ENCODE peak calls at places on chromosomes 13 and 19, in seven cellular contexts. One of them, this sample, is unnamed.

GRCh38 chr13:46850214-46850613 is 46.6 kb downstream of the HTR2A start:
- DNase-seq in midbrain: no peak
- DNase-seq in activated CD4-positive, alpha-beta T cell treated with anti-CD3 and anti-CD28 coated beads for 1 hour: no peak
- DNase-seq in cardiac fibroblast: no peak
- DNase-seq in ascending aorta: no peak
- DNase-seq in cardiac muscle cell: no peak
- DNase-seq in stimulated activated CD8-positive, alpha-beta memory T cell treated with anti-CD3 and anti-CD28 coated beads, Interleukin-4, amount 100 ng/mL, for 1 hour: no peak
- DNase-seq in this sample: no peak

GRCh38 chr19:28642787-28643186 is 570.2 kb downstream of the UQCRFS1 start:
- DNase-seq in stimulated activated CD8-positive, alpha-beta memory T cell treated with anti-CD3 and anti-CD28 coated beads, Interleukin-4, amount 100 ng/mL, for 1 hour: no peak
- DNase-seq in cardiac fibroblast: no peak
- DNase-seq in ascending aorta: no peak
- DNase-seq in midbrain: no peak
- DNase-seq in cardiac muscle cell: no peak
- DNase-seq in activated CD4-positive, alpha-beta T cell treated with anti-CD3 and anti-CD28 coated beads for 1 hour: no peak
- DNase-seq in this sample: no peak

GRCh38 chr13:70905035-70905434 is 796.8 kb upstream of the KLHL1 start:
- DNase-seq in midbrain: no peak
- DNase-seq in activated CD4-positive, alpha-beta T cell treated with anti-CD3 and anti-CD28 coated beads for 1 hour: no peak
- DNase-seq in stimulated activated CD8-positive, alpha-beta memory T cell treated with anti-CD3 and anti-CD28 coated beads, Interleukin-4, amount 100 ng/mL, for 1 hour: no peak
- DNase-seq in ascending aorta: no peak
- DNase-seq in cardiac muscle cell: peak
- DNase-seq in cardiac fibroblast: peak
- DNase-seq in this sample: no peak

GRCh38 chr13:77511552-77511951 is 24.0 kb upstream of the SCEL start:
- DNase-seq in stimulated activated CD8-positive, alpha-beta memory T cell treated with anti-CD3 and anti-CD28 coated beads, Interleukin-4, amount 100 ng/mL, for 1 hour: no peak
- DNase-seq in activated CD4-positive, alpha-beta T cell treated with anti-CD3 and anti-CD28 coated beads for 1 hour: no peak
- DNase-seq in midbrain: no peak
- DNase-seq in cardiac muscle cell: no peak
- DNase-seq in ascending aorta: no peak
- DNase-seq in cardiac fibroblast: peak
- DNase-seq in this sample: no peak

GRCh38 chr13:73394066-73394465 is 335.3 kb downstream of the KLF5 start:
- DNase-seq in activated CD4-positive, alpha-beta T cell treated with anti-CD3 and anti-CD28 coated beads for 1 hour: no peak
- DNase-seq in stimulated activated CD8-positive, alpha-beta memory T cell treated with anti-CD3 and anti-CD28 coated beads, Interleukin-4, amount 100 ng/mL, for 1 hour: no peak
- DNase-seq in ascending aorta: no peak
- DNase-seq in cardiac fibroblast: no peak
- DNase-seq in midbrain: no peak
- DNase-seq in cardiac muscle cell: no peak
- DNase-seq in this sample: no peak

GRCh38 chr13:91133941-91134772 is 213.3 kb upstream of the MIR17HG start:
- DNase-seq in cardiac fibroblast: peak
- DNase-seq in activated CD4-positive, alpha-beta T cell treated with anti-CD3 and anti-CD28 coated beads for 1 hour: no peak
- DNase-seq in midbrain: peak
- DNase-seq in cardiac muscle cell: peak
- DNase-seq in ascending aorta: no peak
- DNase-seq in stimulated activated CD8-positive, alpha-beta memory T cell treated with anti-CD3 and anti-CD28 coated beads, Interleukin-4, amount 100 ng/mL, for 1 hour: no peak
- DNase-seq in this sample: no peak

GRCh38 chr19:18650468-18651001 is 13.7 kb downstream of the KLHL26 start:
- DNase-seq in midbrain: no peak
- DNase-seq in cardiac muscle cell: peak
- DNase-seq in cardiac fibroblast: peak
- DNase-seq in stimulated activated CD8-positive, alpha-beta memory T cell treated with anti-CD3 and anti-CD28 coated beads, Interleukin-4, amount 100 ng/mL, for 1 hour: no peak
- DNase-seq in ascending aorta: peak
- DNase-seq in activated CD4-positive, alpha-beta T cell treated with anti-CD3 and anti-CD28 coated beads for 1 hour: no peak
- DNase-seq in this sample: no peak

GRCh38 chr19:17114414-17114831 is 38.8 kb downstream of the MYO9B start:
- DNase-seq in stimulated activated CD8-positive, alpha-beta memory T cell treated with anti-CD3 and anti-CD28 coated beads, Interleukin-4, amount 100 ng/mL, for 1 hour: no peak
- DNase-seq in cardiac fibroblast: no peak
- DNase-seq in activated CD4-positive, alpha-beta T cell treated with anti-CD3 and anti-CD28 coated beads for 1 hour: no peak
- DNase-seq in midbrain: no peak
- DNase-seq in cardiac muscle cell: no peak
- DNase-seq in ascending aorta: no peak
- DNase-seq in this sample: no peak

GRCh38 chr13:27055501-27055900 is 116.1 kb downstream of the USP12 start:
- DNase-seq in cardiac fibroblast: no peak
- DNase-seq in cardiac muscle cell: no peak
- DNase-seq in midbrain: no peak
- DNase-seq in ascending aorta: no peak
- DNase-seq in activated CD4-positive, alpha-beta T cell treated with anti-CD3 and anti-CD28 coated beads for 1 hour: no peak
- DNase-seq in stimulated activated CD8-positive, alpha-beta memory T cell treated with anti-CD3 and anti-CD28 coated beads, Interleukin-4, amount 100 ng/mL, for 1 hour: no peak
- DNase-seq in this sample: no peak

GRCh38 chr19:14758816-14759215 is 19.5 kb downstream of the ADGRE2 start:
- DNase-seq in stimulated activated CD8-positive, alpha-beta memory T cell treated with anti-CD3 and anti-CD28 coated beads, Interleukin-4, amount 100 ng/mL, for 1 hour: no peak
- DNase-seq in midbrain: no peak
- DNase-seq in cardiac muscle cell: no peak
- DNase-seq in ascending aorta: no peak
- DNase-seq in cardiac fibroblast: no peak
- DNase-seq in activated CD4-positive, alpha-beta T cell treated with anti-CD3 and anti-CD28 coated beads for 1 hour: no peak
- DNase-seq in this sample: no peak

GRCh38 chr19:14686411-14686810 is 3.4 kb upstream of the ZNF333 start:
- DNase-seq in activated CD4-positive, alpha-beta T cell treated with anti-CD3 and anti-CD28 coated beads for 1 hour: no peak
- DNase-seq in cardiac fibroblast: peak
- DNase-seq in midbrain: no peak
- DNase-seq in stimulated activated CD8-positive, alpha-beta memory T cell treated with anti-CD3 and anti-CD28 coated beads, Interleukin-4, amount 100 ng/mL, for 1 hour: no peak
- DNase-seq in ascending aorta: no peak
- DNase-seq in cardiac muscle cell: peak
- DNase-seq in this sample: no peak

GRCh38 chr13:33349314-33349995 is 63.9 kb upstream of the STARD13 start:
- DNase-seq in activated CD4-positive, alpha-beta T cell treated with anti-CD3 and anti-CD28 coated beads for 1 hour: no peak
- DNase-seq in ascending aorta: peak
- DNase-seq in stimulated activated CD8-positive, alpha-beta memory T cell treated with anti-CD3 and anti-CD28 coated beads, Interleukin-4, amount 100 ng/mL, for 1 hour: no peak
- DNase-seq in cardiac fibroblast: peak
- DNase-seq in cardiac muscle cell: no peak
- DNase-seq in midbrain: no peak
- DNase-seq in this sample: no peak

GRCh38 chr13:44955421-44955820 is 33.9 kb downstream of the NUFIP1 start:
- DNase-seq in stimulated activated CD8-positive, alpha-beta memory T cell treated with anti-CD3 and anti-CD28 coated beads, Interleukin-4, amount 100 ng/mL, for 1 hour: no peak
- DNase-seq in midbrain: no peak
- DNase-seq in cardiac muscle cell: peak
- DNase-seq in cardiac fibroblast: no peak
- DNase-seq in ascending aorta: no peak
- DNase-seq in activated CD4-positive, alpha-beta T cell treated with anti-CD3 and anti-CD28 coated beads for 1 hour: no peak
- DNase-seq in this sample: no peak

GRCh38 chr13:43544011-43544410 is 242.8 kb downstream of the ENOX1 start:
- DNase-seq in midbrain: no peak
- DNase-seq in ascending aorta: no peak
- DNase-seq in stimulated activated CD8-positive, alpha-beta memory T cell treated with anti-CD3 and anti-CD28 coated beads, Interleukin-4, amount 100 ng/mL, for 1 hour: no peak
- DNase-seq in cardiac muscle cell: peak
- DNase-seq in cardiac fibroblast: peak
- DNase-seq in activated CD4-positive, alpha-beta T cell treated with anti-CD3 and anti-CD28 coated beads for 1 hour: no peak
- DNase-seq in this sample: no peak

GRCh38 chr13:105737688-105738087 is 797.8 kb downstream of the EFNB2 start:
- DNase-seq in cardiac muscle cell: no peak
- DNase-seq in cardiac fibroblast: no peak
- DNase-seq in activated CD4-positive, alpha-beta T cell treated with anti-CD3 and anti-CD28 coated beads for 1 hour: no peak
- DNase-seq in stimulated activated CD8-positive, alpha-beta memory T cell treated with anti-CD3 and anti-CD28 coated beads, Interleukin-4, amount 100 ng/mL, for 1 hour: no peak
- DNase-seq in midbrain: no peak
- DNase-seq in ascending aorta: no peak
- DNase-seq in this sample: no peak

GRCh38 chr13:113115363-113116205 is 7.0 kb upstream of the F10 start:
- DNase-seq in cardiac fibroblast: no peak
- DNase-seq in stimulated activated CD8-positive, alpha-beta memory T cell treated with anti-CD3 and anti-CD28 coated beads, Interleukin-4, amount 100 ng/mL, for 1 hour: no peak
- DNase-seq in cardiac muscle cell: no peak
- DNase-seq in ascending aorta: no peak
- DNase-seq in midbrain: no peak
- DNase-seq in activated CD4-positive, alpha-beta T cell treated with anti-CD3 and anti-CD28 coated beads for 1 hour: no peak
- DNase-seq in this sample: no peak

GRCh38 chr13:114341003-114341777 is 26.9 kb downstream of the CHAMP1 start:
- DNase-seq in stimulated activated CD8-positive, alpha-beta memory T cell treated with anti-CD3 and anti-CD28 coated beads, Interleukin-4, amount 100 ng/mL, for 1 hour: no peak
- DNase-seq in midbrain: no peak
- DNase-seq in cardiac fibroblast: no peak
- DNase-seq in ascending aorta: no peak
- DNase-seq in activated CD4-positive, alpha-beta T cell treated with anti-CD3 and anti-CD28 coated beads for 1 hour: no peak
- DNase-seq in cardiac muscle cell: no peak
- DNase-seq in this sample: no peak

GRCh38 chr19:45883881-45884681 is 1.9 kb downstream of the IRF2BP1 start:
- DNase-seq in ascending aorta: no peak
- DNase-seq in activated CD4-positive, alpha-beta T cell treated with anti-CD3 and anti-CD28 coated beads for 1 hour: no peak
- DNase-seq in cardiac muscle cell: no peak
- DNase-seq in cardiac fibroblast: no peak
- DNase-seq in stimulated activated CD8-positive, alpha-beta memory T cell treated with anti-CD3 and anti-CD28 coated beads, Interleukin-4, amount 100 ng/mL, for 1 hour: no peak
- DNase-seq in midbrain: no peak
- DNase-seq in this sample: no peak

GRCh38 chr19:16836115-16836905 is 7.1 kb downstream of the SIN3B start:
- DNase-seq in ascending aorta: no peak
- DNase-seq in midbrain: no peak
- DNase-seq in cardiac muscle cell: peak
- DNase-seq in cardiac fibroblast: peak
- DNase-seq in activated CD4-positive, alpha-beta T cell treated with anti-CD3 and anti-CD28 coated beads for 1 hour: no peak
- DNase-seq in stimulated activated CD8-positive, alpha-beta memory T cell treated with anti-CD3 and anti-CD28 coated beads, Interleukin-4, amount 100 ng/mL, for 1 hour: no peak
- DNase-seq in this sample: no peak